ENCODE peak calls at places on chromosomes 1 and 21, in eight cellular contexts. C is AG09309, K is tibial artery, J is astrocyte, F is body of pancreas, Y is AG10803, H is kidney, S is fibroblast of pulmonary artery. V is an unnamed sample.
A peak's percentile ranks its signal among the peaks of the same experiment; 100 is the strongest.

GRCh38 chr21:38472709-38473108 is 25.6 kb downstream of the ERG start:
- DNase-seq in H (no peak), J (no peak), Y (no peak), K (no peak), S (no peak), C (no peak), F (no peak), V (no peak)

GRCh38 chr1:5480306-5480705 is 511.9 kb downstream of the NPHP4 start:
- DNase-seq in S (no peak), J (no peak), H (no peak), K (no peak), Y (no peak), C (no peak), F (no peak), V (no peak)

GRCh38 chr1:234848972-234849641 is 239.1 kb upstream of the IRF2BP2 start:
- DNase-seq in H (no peak), K (no peak), J (peak; percentile 97), C (peak; percentile 84), S (peak; percentile 32), Y (peak; percentile 91), F (no peak), V (peak; percentile 74)

GRCh38 chr1:163066686-163067085 is 2.5 kb upstream of the RGS4 start:
- DNase-seq in S (no peak), J (no peak), H (no peak), C (no peak), Y (no peak), F (no peak), K (no peak), V (no peak)

GRCh38 chr1:224565611-224566406 is 50.3 kb upstream of the CNIH3 start:
- DNase-seq in S (no peak), Y (no peak), H (no peak), F (no peak), C (no peak), J (no peak), K (no peak), V (no peak)

GRCh38 chr1:23478896-23479790 is 4.8 kb downstream of the ASAP3 start:
- DNase-seq in H (peak; percentile 92), Y (peak; percentile 75), S (peak; percentile 90), F (peak; percentile 81), J (peak; percentile 78), C (no peak), K (peak; percentile 87), V (peak; percentile 97)

GRCh38 chr1:181189691-181190361 is 101.3 kb downstream of the IER5 start:
- DNase-seq in J (no peak), C (no peak), Y (peak; percentile 39), F (peak; percentile 76), H (peak; percentile 84), K (no peak), S (peak; percentile 61), V (peak; percentile 40)

GRCh38 chr21:35663856-35664606 is 396.3 kb downstream of the SETD4 start:
- DNase-seq in F (no peak), K (no peak), H (no peak), J (no peak), Y (no peak), S (no peak), C (no peak), V (no peak)

GRCh38 chr1:183135336-183135735 is 50.7 kb upstream of the LAMC2 start:
- DNase-seq in C (no peak), S (no peak), J (no peak), F (no peak), Y (no peak), H (no peak), K (no peak), V (no peak)

GRCh38 chr21:29351691-29352090 is 53.0 kb downstream of the BACH1 start:
- DNase-seq in K (no peak), J (peak; percentile 97), S (peak; percentile 73), F (peak; percentile 73), Y (peak; percentile 87), H (no peak), C (peak; percentile 79), V (no peak)

GRCh38 chr1:32286763-32287162 is 5.1 kb upstream of the HDAC1 start:
- DNase-seq in C (no peak), F (no peak), Y (no peak), K (no peak), S (no peak), J (no peak), H (no peak), V (no peak)

GRCh38 chr1:42973799-42974198 is 15.1 kb upstream of the SLC2A1 start:
- DNase-seq in H (no peak), S (no peak), J (no peak), F (no peak), K (no peak), Y (no peak), C (no peak), V (no peak)

GRCh38 chr21:42621166-42621827 is 32.1 kb upstream of the PDE9A start:
- DNase-seq in Y (no peak), K (no peak), H (peak; percentile 89), F (no peak), S (no peak), J (no peak), C (no peak), V (peak; percentile 49)

GRCh38 chr1:970973-971730 is 4.9 kb downstream of the PLEKHN1 start:
- DNase-seq in C (no peak), J (no peak), F (no peak), S (no peak), K (no peak), Y (no peak), H (no peak), V (no peak)

GRCh38 chr1:97560714-97561113 is 360.1 kb downstream of the DPYD start:
- DNase-seq in H (no peak), F (no peak), K (no peak), J (no peak), S (no peak), C (no peak), Y (no peak), V (no peak)

GRCh38 chr1:230107941-230108340 is 40.9 kb downstream of the GALNT2 start:
- DNase-seq in Y (peak; percentile 60), S (no peak), H (no peak), C (no peak), F (no peak), J (no peak), K (no peak), V (no peak)

GRCh38 chr1:155177192-155177917 is 3.7 kb downstream of the TRIM46 start:
- DNase-seq in S (no peak), C (no peak), Y (no peak), H (peak; percentile 81), F (peak; percentile 12), J (no peak), K (no peak), V (no peak)

GRCh38 chr21:36964398-36964797 is 2.1 kb downstream of the HLCS start:
- DNase-seq in K (no peak), C (no peak), H (no peak), Y (no peak), F (no peak), J (no peak), S (no peak), V (no peak)

GRCh38 chr21:36964832-36965719 is 1.4 kb downstream of the HLCS start:
- DNase-seq in K (no peak), J (no peak), S (no peak), H (no peak), F (no peak), C (no peak), Y (no peak), V (no peak)

GRCh38 chr21:36965720-36966065 is 776 bp downstream of the HLCS start:
- DNase-seq in Y (no peak), C (no peak), S (no peak), H (no peak), J (no peak), K (no peak), F (no peak), V (no peak)

GRCh38 chr21:36966846-36967657 is 583 bp upstream of the HLCS start:
- DNase-seq in J (no peak), K (no peak), Y (no peak), S (no peak), H (no peak), C (no peak), F (no peak), V (peak; percentile 13)

GRCh38 chr21:36966066-36966845 is at the start of gene HLCS:
- DNase-seq in J (peak; percentile 31), Y (peak; percentile 68), C (no peak), K (peak; percentile 82), F (peak; percentile 79), H (peak; percentile 88), S (peak; percentile 51), V (peak; percentile 27)
- TF ChIP-seq CTCF in J (no peak), Y (no peak), C (no peak), K (peak; percentile 10), F (peak; percentile 23), H (peak; percentile 17), S (no peak), V (no peak)

GRCh38 chr1:209770636-209771415 is 13.5 kb downstream of the C1orf74 start:
- DNase-seq in S (no peak), F (no peak), J (no peak), H (peak; percentile 52), Y (no peak), C (no peak), K (no peak), V (no peak)
- H3K4me3 ChIP-seq in S (no peak overlapping the region), F (no peak overlapping the region), J (no peak overlapping the region), H (no peak overlapping the region), Y (no peak overlapping the region), C (no peak overlapping the region), K (no peak overlapping the region), V (no peak overlapping the region)

GRCh38 chr21:44846201-44846484 is 27.3 kb downstream of the PTTG1IP start:
- DNase-seq in H (no peak), J (no peak), Y (no peak), F (no peak), K (no peak), S (no peak), C (no peak), V (no peak)
- TF ChIP-seq CTCF in H (no peak), J (no peak), Y (no peak), F (no peak), K (no peak), S (no peak), C (no peak), V (no peak)

GRCh38 chr1:9401080-9401453 is 108.4 kb downstream of the SPSB1 start:
- DNase-seq in J (no peak), H (peak; percentile 52), F (no peak), S (no peak), Y (no peak), C (no peak), K (no peak), V (no peak)
- H3K4me3 ChIP-seq in J (no peak overlapping the region), H (no peak overlapping the region), F (no peak overlapping the region), S (no peak overlapping the region), Y (no peak overlapping the region), C (no peak overlapping the region), K (no peak overlapping the region), V (no peak overlapping the region)

V was measured in fibroblast of mammary gland.